ENCODE peak calls at places on chromosomes 7 and 10, in eight cellular contexts. X, R, E, Y, H, T, B and C are unnamed samples.

GRCh38 chr10:129965940-129966339 is 1.9 kb upstream of the EBF3 start:
- DNase-seq in X (no peak), R (no peak), E (no peak), Y (no peak), H (no peak), T (no peak), B (no peak), C (no peak)

GRCh38 chr10:52525761-52526160 is 211.7 kb downstream of the DKK1 start:
- DNase-seq in X (no peak), R (no peak), E (no peak), Y (peak; percentile 60), H (no peak), T (no peak), B (peak; percentile 52), C (no peak)

GRCh38 chr7:43362652-43363428 is 220.1 kb upstream of the STK17A start:
- DNase-seq in X (no peak), R (no peak), E (peak; percentile 4), Y (peak; percentile 18), H (no peak), T (peak; percentile 23), B (peak; percentile 68), C (no peak)

GRCh38 chr7:38185938-38186337 is 7.9 kb downstream of the STARD3NL start:
- DNase-seq in X (no peak), R (no peak), E (no peak), Y (no peak), H (no peak), T (no peak), B (no peak), C (no peak)

GRCh38 chr7:584122-584465 is 64.4 kb upstream of the PDGFA start:
- DNase-seq in X (no peak), R (peak; percentile 97), E (no peak), Y (no peak), H (peak; percentile 43), T (no peak), B (no peak), C (peak; percentile 88)

GRCh38 chr7:158976849-158977593 is 120.7 kb downstream of the DYNC2I1 start:
- DNase-seq in X (peak; percentile 52), R (peak; percentile 86), E (peak; percentile 26), Y (peak; percentile 76), H (peak; percentile 88), T (peak; percentile 85), B (peak; percentile 68), C (peak; percentile 79)

GRCh38 chr10:60537697-60538096 is 148.0 kb upstream of the ANK3 start:
- DNase-seq in X (no peak), R (no peak), E (no peak), Y (peak; percentile 14), H (no peak), T (no peak), B (no peak), C (no peak)

GRCh38 chr7:89049043-89049442 is 253.5 kb upstream of the TEX47 start:
- DNase-seq in X (no peak), R (no peak), E (no peak), Y (no peak), H (no peak), T (no peak), B (no peak), C (no peak)

GRCh38 chr10:48523212-48523819 is 81.6 kb downstream of the ARHGAP22 start:
- DNase-seq in X (no peak), R (no peak), E (no peak), Y (no peak), H (peak; percentile 50), T (no peak), B (peak; percentile 87), C (no peak)

GRCh38 chr7:130891254-130892094 is 157.5 kb upstream of the KLF14 start:
- DNase-seq in X (no peak), R (no peak), E (no peak), Y (peak; percentile 81), H (no peak), T (no peak), B (peak; percentile 91), C (no peak)

GRCh38 chr7:140640727-140641531 is at the start of gene DENND2A:
- DNase-seq in X (peak; percentile 72), R (no peak), E (no peak), Y (no peak), H (peak; percentile 53), T (no peak), B (no peak), C (no peak)

GRCh38 chr7:55548295-55548731 is 24.0 kb downstream of the VOPP1 start:
- DNase-seq in X (no peak), R (no peak), E (no peak), Y (no peak), H (no peak), T (peak; percentile 64), B (no peak), C (no peak)

GRCh38 chr7:23418046-23418445 is 52.2 kb downstream of the IGF2BP3 start:
- DNase-seq in X (no peak), R (no peak), E (no peak), Y (no peak), H (no peak), T (no peak), B (peak; percentile 50), C (no peak)

GRCh38 chr7:32108651-32109050 is 38.4 kb upstream of the PDE1C start:
- DNase-seq in X (no peak), R (no peak), E (no peak), Y (peak; percentile 38), H (no peak), T (no peak), B (no peak), C (no peak)

GRCh38 chr10:98031440-98031839 is 1.0 kb upstream of the CRTAC1 start:
- DNase-seq in X (no peak), R (no peak), E (no peak), Y (no peak), H (no peak), T (no peak), B (no peak), C (no peak)

GRCh38 chr7:130803127-130803526 is 69.1 kb upstream of the KLF14 start:
- DNase-seq in X (no peak), R (no peak), E (no peak), Y (no peak), H (no peak), T (no peak), B (no peak), C (no peak)

GRCh38 chr7:40859965-40860543 is 725.2 kb downstream of the SUGCT start:
- DNase-seq in X (no peak), R (no peak), E (no peak), Y (no peak), H (no peak), T (no peak), B (no peak), C (no peak)

GRCh38 chr7:47502240-47502877 is 79.6 kb downstream of the TNS3 start:
- DNase-seq in X (no peak), R (no peak), E (no peak), Y (no peak), H (no peak), T (no peak), B (no peak), C (no peak)

GRCh38 chr10:131848741-131849590 is 51.8 kb upstream of the PPP2R2D start:
- DNase-seq in X (no peak), R (no peak), E (no peak), Y (no peak), H (no peak), T (no peak), B (no peak), C (no peak)

GRCh38 chr7:45212606-45213005 is 55.0 kb downstream of the RAMP3 start:
- DNase-seq in X (no peak), R (no peak), E (no peak), Y (no peak), H (no peak), T (no peak), B (no peak), C (no peak)

GRCh38 chr7:81769891-81770818 is at the start of gene HGF:
- DNase-seq in X (peak; percentile 50), R (no peak), E (no peak), Y (no peak), H (peak; percentile 37), T (no peak), B (peak; percentile 82), C (no peak)

GRCh38 chr7:37977243-37977642 is 56.8 kb downstream of the EPDR1 start:
- DNase-seq in X (no peak), R (no peak), E (no peak), Y (peak; percentile 64), H (no peak), T (no peak), B (no peak), C (no peak)

GRCh38 chr10:18647945-18648344 is 3.4 kb downstream of the NSUN6 start:
- DNase-seq in X (no peak), R (no peak), E (no peak), Y (no peak), H (no peak), T (no peak), B (no peak), C (no peak)

GRCh38 chr10:109887272-109887671 is 36.0 kb downstream of the XPNPEP1 start:
- DNase-seq in X (no peak), R (no peak), E (no peak), Y (no peak), H (no peak), T (no peak), B (no peak), C (no peak)

GRCh38 chr7:87574630-87575029 is 26.1 kb downstream of the ABCB1 start:
- DNase-seq in X (no peak), R (no peak), E (no peak), Y (peak; percentile 54), H (no peak), T (no peak), B (peak; percentile 64), C (no peak)

GRCh38 chr7:116984511-116984910 is 31.2 kb downstream of the ST7 start:
- DNase-seq in X (no peak), R (no peak), E (no peak), Y (no peak), H (no peak), T (no peak), B (no peak), C (no peak)

GRCh38 chr7:14690486-14690885 is 212.1 kb downstream of the DGKB start:
- DNase-seq in X (no peak), R (no peak), E (no peak), Y (no peak), H (no peak), T (no peak), B (no peak), C (no peak)

GRCh38 chr10:73995035-73995358 is 2.9 kb upstream of the VCL start:
- DNase-seq in X (no peak), R (no peak), E (no peak), Y (no peak), H (no peak), T (no peak), B (no peak), C (no peak)

GRCh38 chr10:81847675-81848074 is 27.3 kb upstream of the NRG3 start:
- DNase-seq in X (no peak), R (no peak), E (no peak), Y (no peak), H (no peak), T (no peak), B (no peak), C (no peak)

GRCh38 chr10:60139290-60139689 is 232.9 kb upstream of the CCDC6 start:
- DNase-seq in X (no peak), R (no peak), E (no peak), Y (no peak), H (no peak), T (no peak), B (no peak), C (no peak)

GRCh38 chr7:525740-526139 is 6.1 kb upstream of the PDGFA start:
- DNase-seq in X (no peak), R (no peak), E (no peak), Y (no peak), H (no peak), T (no peak), B (no peak), C (no peak)

GRCh38 chr10:100186813-100187212 is 984 bp upstream of the ERLIN1 start:
- DNase-seq in X (peak; percentile 0), R (no peak), E (no peak), Y (no peak), H (no peak), T (peak; percentile 44), B (no peak), C (no peak)

GRCh38 chr10:6729967-6730366 is 149.9 kb upstream of the PRKCQ start:
- DNase-seq in X (no peak), R (no peak), E (no peak), Y (no peak), H (peak; percentile 63), T (no peak), B (no peak), C (no peak)

GRCh38 chr10:723973-724372 is 34.5 kb upstream of the DIP2C start:
- DNase-seq in X (no peak), R (no peak), E (no peak), Y (no peak), H (no peak), T (no peak), B (no peak), C (no peak)